ENCODE peak calls at places on chromosomes 12 and 14, in four cellular contexts. L is NCI-H1092, Z is prostate gland, P is NCI-H1048. X is an unnamed sample.

GRCh38 chr12:99916555-99916954 is 68.2 kb downstream of the ANKS1B start:
- DNase-seq in L (no peak), Z (no peak), P (no peak), X (no peak)

GRCh38 chr14:101761032-101761880 is at the start of gene PPP2R5C:
- DNase-seq in L (peak; percentile 79), Z (peak; percentile 89), P (peak; percentile 57), X (peak; percentile 93)

GRCh38 chr12:67916266-67916970 is 72.8 kb upstream of the IFNG-AS1 start:
- DNase-seq in L (no peak), Z (no peak), P (no peak), X (no peak)

GRCh38 chr12:229441-230191 is 15.7 kb upstream of the SLC6A12 start:
- DNase-seq in L (no peak), Z (no peak), P (no peak), X (no peak)

GRCh38 chr14:88895116-88895515 is 70.7 kb downstream of the TTC8 start:
- DNase-seq in L (no peak), Z (peak; percentile 81), P (no peak), X (no peak)

GRCh38 chr12:28708918-28709371 is 440.1 kb upstream of the FAR2 start:
- DNase-seq in L (no peak), Z (no peak), P (peak; percentile 68), X (no peak)

GRCh38 chr14:93142854-93143652 is 27.3 kb upstream of the ITPK1 start:
- DNase-seq in L (no peak), Z (no peak), P (no peak), X (no peak)

GRCh38 chr14:23537351-23538048 is 14.1 kb downstream of the ZFHX2 start:
- DNase-seq in L (no peak), Z (no peak), P (no peak), X (no peak)

GRCh38 chr12:48031135-48031960 is 27.1 kb upstream of the COL2A1 start:
- DNase-seq in L (no peak), Z (no peak), P (no peak), X (no peak)

GRCh38 chr12:123889848-123890535 is 82.6 kb downstream of the CCDC92 start:
- DNase-seq in L (no peak), Z (no peak), P (no peak), X (no peak)

GRCh38 chr12:9244894-9245293 is 36.7 kb upstream of the PZP start:
- DNase-seq in L (no peak), Z (no peak), P (no peak), X (peak; percentile 25)

GRCh38 chr12:66063976-66064375 is 66.6 kb downstream of the LLPH start:
- DNase-seq in L (no peak), Z (no peak), P (no peak), X (no peak)

GRCh38 chr12:44972746-44973421 is 78.0 kb downstream of the DBX2 start:
- DNase-seq in L (no peak), Z (no peak), P (no peak), X (no peak)

GRCh38 chr12:128131955-128132354 is 135.0 kb upstream of the TMEM132C start:
- DNase-seq in L (no peak), Z (no peak), P (no peak), X (no peak)

GRCh38 chr14:104927432-104927816 is 2.7 kb downstream of the PLD4 start:
- DNase-seq in L (no peak), Z (no peak), P (no peak), X (no peak)

GRCh38 chr14:88269816-88270416 is 53.2 kb downstream of the KCNK10 start:
- DNase-seq in L (no peak), Z (no peak), P (no peak), X (peak; percentile 17)

GRCh38 chr12:12716845-12717585 is at the start of gene CDKN1B:
- DNase-seq in L (peak; percentile 89), Z (peak; percentile 95), P (peak; percentile 84), X (peak; percentile 95)

GRCh38 chr12:101945361-101946232 is 68.2 kb downstream of the DRAM1 start:
- DNase-seq in L (no peak), Z (peak; percentile 63), P (no peak), X (no peak)

GRCh38 chr12:90037740-90038139 is 329.1 kb upstream of the ATP2B1 start:
- DNase-seq in L (no peak), Z (no peak), P (no peak), X (no peak)

GRCh38 chr12:60263146-60263545 is 667.3 kb downstream of the SLC16A7 start:
- DNase-seq in L (no peak), Z (no peak), P (no peak), X (no peak)

GRCh38 chr14:37988472-37988871 is 219.2 kb upstream of the SSTR1 start:
- DNase-seq in L (no peak), Z (no peak), P (no peak), X (no peak)

GRCh38 chr12:49588761-49589516 is 16.5 kb downstream of the FAM186B start:
- DNase-seq in L (no peak), Z (no peak), P (no peak), X (no peak)

GRCh38 chr14:55123101-55123500 is 6.0 kb upstream of the LGALS3 start:
- DNase-seq in L (no peak), Z (no peak), P (no peak), X (no peak)

X was measured in body of pancreas.